ENCODE peak calls at places on chromosomes 1 and 21, in five cellular contexts. J is dermis blood vessel endothelial cell, D is lower lobe of right lung, Q is HEK293T, Y is mucosa of gallbladder. K is an unnamed sample.

GRCh38 chr1:84888753-84889152 is 4.3 kb downstream of the LPAR3 start:
- DNase-seq in J (no peak), D (no peak), Q (no peak), Y (no peak), K (no peak)

GRCh38 chr1:165697491-165697880 is 876 bp downstream of the ALDH9A1 start:
- DNase-seq in J (no peak), D (no peak), Q (no peak), Y (no peak), K (no peak)

GRCh38 chr1:60090662-60091061 is 17.1 kb upstream of the C1orf87 start:
- DNase-seq in J (no peak), D (no peak), Q (no peak), Y (no peak), K (no peak)

GRCh38 chr1:165239873-165240272 is 116.6 kb downstream of the LMX1A start:
- DNase-seq in J (no peak), D (no peak), Q (no peak), Y (no peak), K (no peak)

GRCh38 chr1:19664453-19665043 is at the start of gene HTR6:
- DNase-seq in J (no peak), D (no peak), Q (peak; percentile 62), Y (no peak), K (no peak)

GRCh38 chr1:93344886-93345632 is 648 bp upstream of the DR1 start:
- DNase-seq in J (no peak), D (no peak), Q (no peak), Y (no peak), K (peak; percentile 85)

GRCh38 chr1:22814176-22815042 is 103.8 kb downstream of the EPHB2 start:
- DNase-seq in J (no peak), D (peak; percentile 77), Q (no peak), Y (peak; percentile 41), K (no peak)

GRCh38 chr1:175824079-175824478 is 80.7 kb upstream of the TNR start:
- DNase-seq in J (peak; percentile 68), D (no peak), Q (no peak), Y (no peak), K (no peak)

GRCh38 chr1:11736746-11737639 is 1.1 kb downstream of the AGTRAP start:
- DNase-seq in J (peak; percentile 56), D (peak; percentile 75), Q (peak; percentile 34), Y (peak; percentile 45), K (peak; percentile 57)

GRCh38 chr1:20626524-20626923 is 6.7 kb upstream of the PINK1 start:
- DNase-seq in J (no peak), D (no peak), Q (no peak), Y (no peak), K (no peak)

GRCh38 chr1:37442644-37443043 is 31.7 kb upstream of the ZC3H12A start:
- DNase-seq in J (no peak), D (no peak), Q (no peak), Y (no peak), K (no peak)

GRCh38 chr21:44793269-44794030 is 8.2 kb downstream of the UBE2G2 start:
- DNase-seq in J (peak; percentile 77), D (peak; percentile 71), Q (peak; percentile 88), Y (peak; percentile 53), K (peak; percentile 27)

GRCh38 chr1:208349679-208350330 is 105.6 kb upstream of the PLXNA2 start:
- DNase-seq in J (no peak), D (no peak), Q (no peak), Y (no peak), K (no peak)

GRCh38 chr1:53303175-53303574 is 24.7 kb downstream of the LRP8 start:
- DNase-seq in J (no peak), D (no peak), Q (no peak), Y (no peak), K (no peak)

GRCh38 chr1:42552636-42553035 is 89.5 kb downstream of the CCDC30 start:
- DNase-seq in J (no peak), D (no peak), Q (no peak), Y (no peak), K (no peak)

GRCh38 chr1:154346276-154346914 is 21.1 kb downstream of the ATP8B2 start:
- DNase-seq in J (no peak), D (no peak), Q (no peak), Y (no peak), K (no peak)